ENCODE peak calls at places on chromosomes 6 and 20, in five cellular contexts. M is SHP77, K is NCI-H1436, L is fibroblast of the aortic adventitia, V is T-helper 1 cell. T is an unnamed sample.

GRCh38 chr20:24612799-24613775 is 143.7 kb downstream of the SYNDIG1 start:
- DNase-seq in M (no peak), K (no peak), L (no peak), V (no peak), T (no peak)

GRCh38 chr6:118523216-118523615 is 24.9 kb upstream of the PLN start:
- DNase-seq in M (no peak), K (no peak), L (no peak), V (peak), T (no peak)

GRCh38 chr20:7744411-7744810 is 195.8 kb downstream of the HAO1 start:
- DNase-seq in M (no peak), K (no peak), L (peak), V (no peak), T (no peak)

GRCh38 chr6:142850653-142851434 is 94.1 kb downstream of the HIVEP2 start:
- DNase-seq in M (peak), K (no peak), L (no peak), V (peak), T (no peak)

GRCh38 chr6:11938285-11938890 is 73.7 kb upstream of the HIVEP1 start:
- DNase-seq in M (no peak), K (no peak), L (no peak), V (no peak), T (no peak)

GRCh38 chr6:135274561-135275293 is 93.6 kb downstream of the MYB start:
- DNase-seq in M (no peak), K (no peak), L (no peak), V (no peak), T (no peak)

GRCh38 chr6:99613705-99614429 is 7.2 kb downstream of the PRDM13 start:
- DNase-seq in M (no peak), K (no peak), L (no peak), V (peak), T (no peak)

GRCh38 chr6:54286141-54286540 is 22.1 kb upstream of the TINAG start:
- DNase-seq in M (no peak), K (no peak), L (peak), V (no peak), T (no peak)

GRCh38 chr6:44662461-44663121 is 275.1 kb downstream of the CDC5L start:
- DNase-seq in M (peak), K (no peak), L (no peak), V (no peak), T (no peak)

GRCh38 chr6:149079911-149080501 is 237.5 kb upstream of the TAB2 start:
- DNase-seq in M (no peak), K (no peak), L (peak), V (no peak), T (no peak)

GRCh38 chr6:75608955-75609533 is 7.4 kb downstream of the SENP6 start:
- DNase-seq in M (no peak), K (no peak), L (no peak), V (no peak), T (no peak)

GRCh38 chr20:44909872-44910689 is at the start of gene PABPC1L:
- DNase-seq in M (peak), K (peak), L (peak), V (peak), T (peak)

GRCh38 chr20:24309596-24309995 is 159.8 kb upstream of the SYNDIG1 start:
- DNase-seq in M (no peak), K (no peak), L (peak), V (no peak), T (no peak)

GRCh38 chr6:45192556-45192955 is 135.6 kb upstream of the RUNX2 start:
- DNase-seq in M (no peak), K (no peak), L (peak), V (no peak), T (no peak)

GRCh38 chr6:122653094-122653493 is 42.9 kb downstream of the PKIB start:
- DNase-seq in M (peak), K (no peak), L (peak), V (no peak), T (no peak)

GRCh38 chr6:110877154-110877564 is 2.6 kb downstream of the AMD1 start:
- DNase-seq in M (no peak), K (no peak), L (peak), V (no peak), T (no peak)

GRCh38 chr20:20073851-20074252 is 21.5 kb downstream of the CFAP61 start:
- DNase-seq in M (peak), K (no peak), L (no peak), V (no peak), T (no peak)